ENCODE peak calls at places on chromosomes 12 and 14, in five cellular contexts. Z is A549, E is spleen, A is K562, B is cardiac fibroblast. M is an unnamed sample.
A peak's percentile ranks its signal among the peaks of the same experiment; 100 is the strongest.

GRCh38 chr14:35416108-35416750 is 11.7 kb upstream of the NFKBIA start:
- DNase-seq in Z (no peak), E (no peak), A (no peak), B (no peak), M (no peak)

GRCh38 chr14:94689218-94689984 is 77.2 kb downstream of the SERPINA3 start:
- DNase-seq in Z (peak; percentile 38), E (peak; percentile 83), A (peak; percentile 54), B (peak; percentile 60), M (no peak)

GRCh38 chr12:76890407-76891143 is 11.8 kb upstream of the CSRP2 start:
- DNase-seq in Z (no peak), E (no peak), A (no peak), B (no peak), M (no peak)

GRCh38 chr14:75257241-75257640 is 21.4 kb upstream of the FOS start:
- DNase-seq in Z (no peak), E (no peak), A (no peak), B (peak; percentile 32), M (no peak)

GRCh38 chr12:46299846-46300245 is 31.0 kb upstream of the SLC38A1 start:
- DNase-seq in Z (no peak), E (no peak), A (no peak), B (peak; percentile 6), M (no peak)

GRCh38 chr14:106657460-106657859 is 1131.1 kb downstream of the TMEM121 start:
- DNase-seq in Z (no peak), E (peak; percentile 82), A (no peak), B (no peak), M (no peak)

GRCh38 chr12:132771126-132771838 is 9.7 kb upstream of the ANKLE2 start:
- DNase-seq in Z (no peak), E (peak; percentile 85), A (no peak), B (no peak), M (no peak)

GRCh38 chr12:12562016-12562483 is 613 bp downstream of the DUSP16 start:
- DNase-seq in Z (peak; percentile 33), E (peak; percentile 87), A (peak; percentile 38), B (peak; percentile 33), M (no peak)

GRCh38 chr12:68080577-68080976 is 79.0 kb downstream of the IFNG start:
- DNase-seq in Z (no peak), E (no peak), A (no peak), B (no peak), M (no peak)

GRCh38 chr14:34324363-34324795 is 137.7 kb downstream of the SPTSSA start:
- DNase-seq in Z (peak; percentile 58), E (no peak), A (peak; percentile 51), B (peak; percentile 55), M (no peak)

GRCh38 chr14:38016497-38016896 is 191.2 kb upstream of the SSTR1 start:
- DNase-seq in Z (no peak), E (no peak), A (no peak), B (no peak), M (no peak)

GRCh38 chr12:21502164-21502496 is 541 bp downstream of the GOLT1B start:
- DNase-seq in Z (peak; percentile 24), E (no peak), A (peak; percentile 34), B (peak; percentile 34), M (peak; percentile 23)

GRCh38 chr14:75202671-75203070 is 26.3 kb upstream of the TMED10 start:
- DNase-seq in Z (no peak), E (peak; percentile 0), A (no peak), B (no peak), M (no peak)

GRCh38 chr14:87332001-87332400 is 661.0 kb downstream of the GALC start:
- DNase-seq in Z (no peak), E (no peak), A (no peak), B (peak; percentile 0), M (no peak)

GRCh38 chr14:90576581-90576980 is 179.8 kb downstream of the CALM1 start:
- DNase-seq in Z (no peak), E (no peak), A (no peak), B (peak; percentile 72), M (no peak)

GRCh38 chr14:71497645-71498086 is 434.6 kb upstream of the RGS6 start:
- DNase-seq in Z (no peak), E (no peak), A (no peak), B (peak; percentile 17), M (peak; percentile 25)

GRCh38 chr12:110937104-110937641 is 16.8 kb upstream of the MYL2 start:
- DNase-seq in Z (peak; percentile 65), E (peak; percentile 89), A (peak; percentile 69), B (peak; percentile 42), M (no peak)

GRCh38 chr12:32230607-32230982 is 123.9 kb downstream of the BICD1 start:
- DNase-seq in Z (no peak), E (no peak), A (no peak), B (no peak), M (no peak)

GRCh38 chr14:104931323-104931770 is 6.7 kb downstream of the PLD4 start:
- DNase-seq in Z (no peak), E (no peak), A (no peak), B (no peak), M (no peak)

GRCh38 chr12:13534645-13535398 is 338.3 kb downstream of the EMP1 start:
- DNase-seq in Z (peak; percentile 60), E (peak; percentile 83), A (peak; percentile 50), B (peak; percentile 67), M (peak; percentile 3)

GRCh38 chr12:28993720-28994119 is 155.4 kb upstream of the FAR2 start:
- DNase-seq in Z (no peak), E (no peak), A (no peak), B (peak; percentile 8), M (no peak)

GRCh38 chr14:69990319-69990718 is 111.1 kb downstream of the SMOC1 start:
- DNase-seq in Z (no peak), E (no peak), A (no peak), B (no peak), M (no peak)

DNA sequence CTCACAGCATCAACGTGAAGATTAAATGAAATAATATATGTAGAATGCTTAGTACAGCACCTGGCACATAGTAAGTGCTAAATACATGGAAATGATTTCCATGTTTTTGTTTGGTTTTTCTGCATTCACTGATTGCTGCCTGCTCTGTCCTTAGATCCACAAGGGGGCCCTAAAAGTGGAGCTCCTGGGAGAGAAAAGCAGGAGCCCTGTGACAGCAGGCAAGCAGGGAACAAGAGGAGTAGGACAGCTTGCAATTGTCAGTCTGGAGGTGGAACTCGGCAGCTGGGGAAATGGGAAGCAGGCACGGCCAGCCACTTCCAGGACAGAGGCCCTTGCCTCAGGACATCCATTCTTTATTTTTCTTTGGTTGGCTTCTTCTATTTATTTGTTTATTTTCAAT is 292.9 kb downstream of the BMP4 start:
- DNase-seq in Z (peak; percentile 50), E (no peak), A (no peak), B (peak; percentile 52), M (peak; percentile 35)
- TF ChIP-seq CTCF in Z (peak; percentile 31), E (no peak), A (no peak), B (peak; percentile 52), M (peak; percentile 70)

GRCh38 chr12:8605057-8605456 is 7.6 kb downstream of the AICDA start:
- DNase-seq in Z (no peak), E (no peak), A (no peak), B (no peak), M (no peak)
- TF ChIP-seq CTCF in Z (no peak), E (no peak), A (no peak), B (no peak), M (no peak)

GRCh38 chr12:50132505-50133135 is 20.6 kb downstream of the COX14 start:
- DNase-seq in Z (no peak), E (no peak), A (peak; percentile 23), B (no peak), M (peak; percentile 16)
- TF ChIP-seq CTCF in Z (no peak), E (peak; percentile 47), A (peak; percentile 27), B (peak; percentile 52), M (peak; percentile 75)

GRCh38 chr12:113980537-113981337 is 14.6 kb upstream of the RBM19 start:
- DNase-seq in Z (peak; percentile 79), E (no peak), A (peak; percentile 79), B (peak; percentile 85), M (peak; percentile 55)
- TF ChIP-seq CTCF in Z (peak; percentile 96), E (peak; percentile 8), A (peak; percentile 87), B (peak; percentile 95), M (peak; percentile 99)

GRCh38 chr12:124680863-124681778 is 113.7 kb upstream of the NCOR2 start:
- DNase-seq in Z (peak; percentile 95), E (no peak), A (peak; percentile 76), B (peak; percentile 70), M (peak; percentile 39)
- TF ChIP-seq CTCF in Z (peak; percentile 44), E (no peak), A (peak; percentile 69), B (peak; percentile 39), M (peak; percentile 42)

GRCh38 chr14:85535916-85536834 is 6.2 kb downstream of the FLRT2 start:
- DNase-seq in Z (peak; percentile 44), E (no peak), A (no peak), B (peak; percentile 69), M (peak; percentile 35)
- TF ChIP-seq CTCF in Z (peak; percentile 66), E (no peak), A (no peak), B (peak; percentile 22), M (peak; percentile 77)